ENCODE peak calls at places on chromosomes 3 and 15, in seven cellular contexts. One of them, this sample, is unnamed.
A peak's percentile ranks its signal among the peaks of the same experiment; 100 is the strongest.

GRCh38 chr3:71088742-71089141 is 494.8 kb downstream of the FOXP1 start:
- DNase-seq in HFFc6: no peak
- DNase-seq in HL-60: no peak
- DNase-seq in NCI-H1105 treated with DMSO at 0.1 percent for 48 hours: no peak
- DNase-seq in AG10803: no peak
- DNase-seq in NCI-H345: no peak
- DNase-seq in AG08396: no peak
- DNase-seq in this sample: no peak

GRCh38 chr15:89569090-89569745 is 6.1 kb upstream of the TICRR start:
- DNase-seq in AG10803: no peak
- DNase-seq in NCI-H345: no peak
- DNase-seq in NCI-H1105 treated with DMSO at 0.1 percent for 48 hours: no peak
- DNase-seq in HL-60: no peak
- DNase-seq in AG08396: no peak
- DNase-seq in HFFc6: no peak
- DNase-seq in this sample: no peak

GRCh38 chr3:88101142-88101541 is 42.1 kb downstream of the ZNF654 start:
- DNase-seq in AG10803: no peak
- DNase-seq in HFFc6: no peak
- DNase-seq in AG08396: no peak
- DNase-seq in NCI-H345: no peak
- DNase-seq in HL-60: no peak
- DNase-seq in NCI-H1105 treated with DMSO at 0.1 percent for 48 hours: no peak
- DNase-seq in this sample: no peak

GRCh38 chr15:84598250-84598649 is 2.6 kb upstream of the ZSCAN2 start:
- DNase-seq in HFFc6: peak; percentile 25
- DNase-seq in NCI-H1105 treated with DMSO at 0.1 percent for 48 hours: no peak
- DNase-seq in HL-60: peak; percentile 91
- DNase-seq in AG08396: peak; percentile 23
- DNase-seq in NCI-H345: no peak
- DNase-seq in AG10803: no peak
- DNase-seq in this sample: peak; percentile 61

GRCh38 chr3:49673131-49673714 is 928 bp upstream of the APEH start:
- DNase-seq in NCI-H345: no peak
- DNase-seq in AG08396: no peak
- DNase-seq in HFFc6: no peak
- DNase-seq in HL-60: peak; percentile 74
- DNase-seq in NCI-H1105 treated with DMSO at 0.1 percent for 48 hours: no peak
- DNase-seq in AG10803: no peak
- DNase-seq in this sample: no peak

GRCh38 chr15:51966192-51966591 is 5.4 kb downstream of the LEO1 start:
- DNase-seq in NCI-H345: no peak
- DNase-seq in AG08396: no peak
- DNase-seq in AG10803: no peak
- DNase-seq in HFFc6: no peak
- DNase-seq in HL-60: no peak
- DNase-seq in NCI-H1105 treated with DMSO at 0.1 percent for 48 hours: no peak
- DNase-seq in this sample: no peak

GRCh38 chr3:195180490-195181106 is 90.4 kb downstream of the XXYLT1 start:
- DNase-seq in NCI-H1105 treated with DMSO at 0.1 percent for 48 hours: no peak
- DNase-seq in AG10803: no peak
- DNase-seq in HFFc6: no peak
- DNase-seq in HL-60: no peak
- DNase-seq in NCI-H345: no peak
- DNase-seq in AG08396: no peak
- DNase-seq in this sample: no peak

GRCh38 chr3:88824646-88825303 is 282.6 kb upstream of the EPHA3 start:
- DNase-seq in HL-60: no peak
- DNase-seq in AG08396: no peak
- DNase-seq in NCI-H345: no peak
- DNase-seq in HFFc6: no peak
- DNase-seq in NCI-H1105 treated with DMSO at 0.1 percent for 48 hours: no peak
- DNase-seq in AG10803: peak; percentile 66
- DNase-seq in this sample: no peak

GRCh38 chr15:29815000-29815704 is 7.1 kb downstream of the TJP1 start:
- DNase-seq in AG10803: peak; percentile 24
- DNase-seq in HFFc6: peak; percentile 64
- DNase-seq in AG08396: peak; percentile 25
- DNase-seq in NCI-H1105 treated with DMSO at 0.1 percent for 48 hours: no peak
- DNase-seq in HL-60: no peak
- DNase-seq in NCI-H345: no peak
- DNase-seq in this sample: peak; percentile 57

GRCh38 chr3:65348596-65348995 is 660.8 kb upstream of the ADAMTS9 start:
- DNase-seq in HL-60: no peak
- DNase-seq in HFFc6: peak; percentile 84
- DNase-seq in NCI-H345: no peak
- DNase-seq in AG08396: peak; percentile 50
- DNase-seq in AG10803: peak; percentile 89
- DNase-seq in NCI-H1105 treated with DMSO at 0.1 percent for 48 hours: no peak
- DNase-seq in this sample: peak; percentile 83

GRCh38 chr3:77039606-77040553 is at the start of gene ROBO2:
- DNase-seq in HFFc6: no peak
- DNase-seq in NCI-H1105 treated with DMSO at 0.1 percent for 48 hours: peak; percentile 45
- DNase-seq in AG08396: peak; percentile 37
- DNase-seq in AG10803: peak; percentile 1
- DNase-seq in NCI-H345: peak; percentile 74
- DNase-seq in HL-60: no peak
- DNase-seq in this sample: peak; percentile 9

GRCh38 chr15:29039466-29040366 is 153.9 kb downstream of the APBA2 start:
- DNase-seq in HFFc6: no peak
- DNase-seq in AG10803: no peak
- DNase-seq in AG08396: no peak
- DNase-seq in NCI-H345: no peak
- DNase-seq in HL-60: no peak
- DNase-seq in NCI-H1105 treated with DMSO at 0.1 percent for 48 hours: no peak
- DNase-seq in this sample: no peak

GRCh38 chr3:195086885-195087284 is 184.1 kb downstream of the XXYLT1 start:
- DNase-seq in NCI-H1105 treated with DMSO at 0.1 percent for 48 hours: no peak
- DNase-seq in HL-60: no peak
- DNase-seq in AG10803: no peak
- DNase-seq in AG08396: no peak
- DNase-seq in NCI-H345: no peak
- DNase-seq in HFFc6: no peak
- DNase-seq in this sample: no peak

GRCh38 chr3:9078561-9079240 is 115.4 kb upstream of the RAD18 start:
- DNase-seq in NCI-H345: no peak
- DNase-seq in HFFc6: no peak
- DNase-seq in AG08396: no peak
- DNase-seq in AG10803: no peak
- DNase-seq in HL-60: no peak
- DNase-seq in NCI-H1105 treated with DMSO at 0.1 percent for 48 hours: no peak
- DNase-seq in this sample: no peak

GRCh38 chr15:60128000-60128376 is 123.9 kb downstream of the FOXB1 start:
- DNase-seq in HL-60: no peak
- DNase-seq in NCI-H345: no peak
- DNase-seq in AG08396: no peak
- DNase-seq in NCI-H1105 treated with DMSO at 0.1 percent for 48 hours: no peak
- DNase-seq in AG10803: peak; percentile 47
- DNase-seq in HFFc6: peak; percentile 16
- DNase-seq in this sample: peak; percentile 53

GRCh38 chr3:107928084-107928445 is 162.8 kb downstream of the CD47 start:
- DNase-seq in NCI-H1105 treated with DMSO at 0.1 percent for 48 hours: peak; percentile 47
- DNase-seq in HFFc6: peak; percentile 8
- DNase-seq in NCI-H345: peak; percentile 27
- DNase-seq in AG08396: peak; percentile 57
- DNase-seq in AG10803: peak; percentile 34
- DNase-seq in HL-60: peak; percentile 23
- DNase-seq in this sample: peak; percentile 40

This sample was measured in EH.